ENCODE peak calls at places on chromosomes 6 and 20, in nine cellular contexts. T is heart left ventricle; C is PC-3; N is suprapubic skin; P is stomach; Q is pancreas; M is CD8-positive, alpha-beta T cell; I is neural progenitor cell; J is effector memory CD4-positive, alpha-beta T cell. X is an unnamed sample. For H3K4me1, the result is how much of the 10 kb centered on the place peaks cover.

GRCh38 chr6:160124605-160125004 is 3.0 kb downstream of the SLC22A1 start:
- DNase-seq in T (no peak), C (no peak), N (no peak), P (no peak), Q (no peak), M (no peak), I (no peak), J (no peak), X (no peak)

GRCh38 chr6:23532227-23532626 is 593.8 kb upstream of the NRSN1 start:
- DNase-seq in T (no peak), C (peak), N (no peak), P (no peak), Q (no peak), M (no peak), I (no peak), J (no peak), X (no peak)

GRCh38 chr20:25081065-25081729 is 744 bp downstream of the VSX1 start:
- DNase-seq in T (no peak), C (no peak), N (no peak), P (peak), Q (no peak), M (peak), I (peak), J (no peak), X (no peak)

GRCh38 chr6:127561660-127562059 is 15.3 kb upstream of the C6orf58 start:
- DNase-seq in T (no peak), C (peak), N (no peak), P (no peak), Q (no peak), M (no peak), I (no peak), J (no peak), X (no peak)

GRCh38 chr6:65633516-65633915 is 73.5 kb downstream of the EYS start:
- DNase-seq in T (no peak), C (no peak), N (no peak), P (no peak), Q (no peak), M (no peak), I (no peak), J (no peak), X (no peak)

GRCh38 chr6:73704798-73705197 is 8.8 kb downstream of the CD109 start:
- DNase-seq in T (no peak), C (no peak), N (no peak), P (no peak), Q (no peak), M (no peak), I (no peak), J (no peak), X (no peak)

GRCh38 chr20:432208-432607 is 24.1 kb downstream of the RBCK1 start:
- DNase-seq in T (no peak), C (no peak), N (peak), P (no peak), Q (peak), M (no peak), I (no peak), J (no peak), X (no peak)

GRCh38 chr6:153028963-153029362 is 26.5 kb upstream of the MTRF1L start:
- DNase-seq in T (no peak), C (no peak), N (no peak), P (no peak), Q (no peak), M (no peak), I (no peak), J (no peak), X (no peak)

GRCh38 chr20:13765299-13765698 is 19.4 kb downstream of the ESF1 start:
- DNase-seq in T (no peak), C (no peak), N (no peak), P (no peak), Q (no peak), M (no peak), I (no peak), J (no peak), X (no peak)

GRCh38 chr20:32966382-32966781 is 37.9 kb downstream of the SUN5 start:
- DNase-seq in T (no peak), C (no peak), N (no peak), P (peak), Q (no peak), M (no peak), I (no peak), J (no peak), X (no peak)

GRCh38 chr6:1378224-1379025 is 11.0 kb upstream of the FOXF2 start:
- DNase-seq in T (no peak), C (no peak), N (no peak), P (no peak), Q (peak), M (no peak), I (peak), J (no peak), X (no peak)

GRCh38 chr6:138571174-138571573 is 71.9 kb upstream of the NHSL1 start:
- DNase-seq in T (no peak), C (no peak), N (no peak), P (no peak), Q (no peak), M (no peak), I (no peak), J (no peak), X (no peak)

GRCh38 chr6:148044261-148044731 is 298.3 kb upstream of the SASH1 start:
- DNase-seq in T (no peak), C (peak), N (no peak), P (no peak), Q (no peak), M (no peak), I (no peak), J (no peak), X (no peak)

GRCh38 chr6:168113226-168113625 is 34.2 kb upstream of the FRMD1 start:
- DNase-seq in T (no peak), C (no peak), N (peak), P (no peak), Q (peak), M (no peak), I (no peak), J (no peak), X (no peak)

GRCh38 chr6:35557239-35557638 is 44.5 kb upstream of the TULP1 start:
- DNase-seq in T (no peak), C (no peak), N (no peak), P (no peak), Q (no peak), M (no peak), I (no peak), J (no peak), X (no peak)

GRCh38 chr20:47810116-47810672 is 24.9 kb upstream of the SULF2 start:
- DNase-seq in T (no peak), C (no peak), N (no peak), P (no peak), Q (no peak), M (no peak), I (no peak), J (no peak), X (no peak)

GRCh38 chr6:118325220-118325860 is 222.8 kb upstream of the PLN start:
- DNase-seq in T (peak), C (peak), N (no peak), P (no peak), Q (no peak), M (no peak), I (no peak), J (no peak), X (no peak)

GRCh38 chr20:24916412-24916811 is 32.7 kb upstream of the CST7 start:
- DNase-seq in T (no peak), C (no peak), N (no peak), P (no peak), Q (no peak), M (no peak), I (no peak), J (no peak), X (peak)

GRCh38 chr20:4082406-4083102 is 67.2 kb upstream of the RNF24 start:
- DNase-seq in T (peak), C (peak), N (no peak), P (no peak), Q (no peak), M (peak), I (peak), J (peak), X (peak)

GRCh38 chr6:36839819-36840379 is 655 bp upstream of the CPNE5 start:
- DNase-seq in T (peak), C (peak), N (no peak), P (peak), Q (peak), M (peak), I (peak), J (no peak), X (no peak)

GRCh38 chr6:27757307-27757706 is 154.9 kb downstream of the OR2B2 start:
- DNase-seq in T (no peak), C (no peak), N (no peak), P (peak), Q (peak), M (peak), I (peak), J (peak), X (no peak)

GRCh38 chr6:113971786-113972185 is 838 bp upstream of the HDAC2 start:
- DNase-seq in T (no peak), C (no peak), N (no peak), P (no peak), Q (no peak), M (no peak), I (no peak), J (no peak), X (no peak)

GRCh38 chr20:760751-761417 is 7.4 kb downstream of the SLC52A3 start:
- DNase-seq in T (no peak), C (no peak), N (no peak), P (no peak), Q (peak), M (peak), I (peak), J (no peak), X (no peak)

GRCh38 chr6:82589509-82590206 is 226.0 kb downstream of the TPBG start:
- DNase-seq in T (no peak), C (peak), N (no peak), P (no peak), Q (no peak), M (no peak), I (peak), J (no peak), X (no peak)

GRCh38 chr20:34815636-34816035 is 9.8 kb downstream of the NCOA6 start:
- DNase-seq in T (no peak), C (no peak), N (no peak), P (no peak), Q (no peak), M (no peak), I (no peak), J (no peak), X (no peak)

GRCh38 chr6:7241160-7241559 is 71.8 kb downstream of the SSR1 start:
- DNase-seq in T (no peak), C (no peak), N (peak), P (peak), Q (no peak), M (no peak), I (no peak), J (no peak), X (no peak)

GRCh38 chr20:58436868-58437645 is 48.0 kb downstream of the VAPB start:
- DNase-seq in T (no peak), C (peak), N (no peak), P (no peak), Q (no peak), M (no peak), I (no peak), J (no peak), X (no peak)

GRCh38 chr6:11970114-11970513 is 42.0 kb upstream of the HIVEP1 start:
- DNase-seq in T (no peak), C (no peak), N (no peak), P (no peak), Q (no peak), M (no peak), I (no peak), J (no peak), X (no peak)

GRCh38 chr6:44671333-44671732 is 283.8 kb downstream of the CDC5L start:
- DNase-seq in T (no peak), C (no peak), N (no peak), P (no peak), Q (no peak), M (no peak), I (no peak), J (no peak), X (no peak)

GRCh38 chr20:53070714-53071392 is 98.7 kb downstream of the TSHZ2 start:
- DNase-seq in T (no peak), C (no peak), N (no peak), P (no peak), Q (no peak), M (no peak), I (peak), J (no peak), X (no peak)

GRCh38 chr6:158903801-158904200 is 84.6 kb upstream of the EZR start:
- DNase-seq in T (no peak), C (no peak), N (no peak), P (no peak), Q (no peak), M (no peak), I (no peak), J (no peak), X (no peak)

GRCh38 chr20:8647868-8648495 is 420.9 kb upstream of the PLCB4 start:
- DNase-seq in T (peak), C (no peak), N (no peak), P (no peak), Q (no peak), M (no peak), I (no peak), J (no peak), X (no peak)

GRCh38 chr20:37390891-37391525 is 45.1 kb downstream of the SRC start:
- DNase-seq in T (no peak), C (no peak), N (no peak), P (no peak), Q (peak), M (no peak), I (no peak), J (no peak), X (no peak)
- H3K4me1 ChIP-seq in T (under half), C (under half), N (under half), P (under half), Q (under half), M (under half), I (under half), J (under half), X (under half)

GRCh38 chr6:34205916-34206315 is 30.8 kb upstream of the HMGA1 start:
- DNase-seq in T (no peak), C (no peak), N (no peak), P (no peak), Q (no peak), M (no peak), I (no peak), J (no peak), X (no peak)
- H3K4me3 ChIP-seq in T (no peak), C (no peak), N (no peak), P (no peak), Q (no peak), M (no peak), I (no peak), J (no peak), X (no peak)

DNA sequence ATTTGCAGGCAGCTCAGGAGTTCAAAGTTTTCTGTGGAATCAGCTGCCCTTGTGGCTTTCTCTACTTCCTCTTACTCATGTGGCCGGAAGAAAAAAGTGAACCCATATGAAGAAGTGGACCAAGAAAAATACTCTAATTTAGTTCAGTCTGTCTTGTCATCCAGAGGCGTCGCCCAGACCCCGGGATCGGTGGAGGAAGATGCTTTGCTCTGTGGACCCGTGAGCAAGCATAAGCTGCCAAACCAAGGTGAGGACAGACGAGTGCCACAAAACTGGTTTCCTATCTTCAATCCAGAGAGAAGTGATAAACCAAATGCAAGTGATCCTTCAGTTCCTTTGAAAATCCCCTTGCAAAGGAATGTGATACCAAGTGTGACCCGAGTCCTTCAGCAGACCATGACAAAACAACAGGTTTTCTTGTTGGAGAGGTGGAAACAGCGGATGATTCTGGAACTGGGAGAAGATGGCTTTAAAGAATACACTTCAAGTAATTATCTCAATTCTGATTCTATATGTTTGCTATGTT is 1.1 kb downstream of the MGME1 start:
- DNase-seq in T (peak), C (peak), N (no peak), P (no peak), Q (no peak), M (peak), I (peak), J (peak), X (peak)
- H3K4me1 ChIP-seq in T (half or more), C (under half), N (half or more), P (half or more), Q (under half), M (half or more), I (under half), J (under half), X (under half)

GRCh38 chr20:55533601-55534000 is 471.7 kb downstream of the CBLN4 start:
- DNase-seq in T (no peak), C (no peak), N (no peak), P (no peak), Q (no peak), M (no peak), I (no peak), J (no peak), X (no peak)

GRCh38 chr20:55530763-55531162 is 474.6 kb downstream of the CBLN4 start:
- DNase-seq in T (no peak), C (no peak), N (no peak), P (no peak), Q (no peak), M (no peak), I (no peak), J (no peak), X (no peak)

GRCh38 chr20:55528482-55528881 is 476.8 kb downstream of the CBLN4 start:
- DNase-seq in T (no peak), C (no peak), N (no peak), P (no peak), Q (no peak), M (no peak), I (no peak), J (no peak), X (no peak)
- H3K4me3 ChIP-seq in T (no peak), C (no peak), N (no peak), P (no peak), Q (no peak), M (no peak), I (no peak), J (no peak), X (no peak)